ENCODE peak calls at places on chromosome 1, in five cellular contexts. One of them, this sample, is unnamed.

GRCh38 chr1:212928323-212929281 is 21.7 kb upstream of the VASH2 start:
- DNase-seq in uterus: no peak
- DNase-seq in endodermal cell: peak
- DNase-seq in heart left ventricle: no peak
- DNase-seq in astrocyte of the cerebellum: no peak
- DNase-seq in this sample: no peak

GRCh38 chr1:224151117-224151516 is 31.9 kb upstream of the DEGS1 start:
- DNase-seq in endodermal cell: no peak
- DNase-seq in heart left ventricle: no peak
- DNase-seq in uterus: no peak
- DNase-seq in astrocyte of the cerebellum: no peak
- DNase-seq in this sample: no peak

GRCh38 chr1:47594627-47595026 is 156.8 kb downstream of the FOXD2 start:
- DNase-seq in heart left ventricle: no peak
- DNase-seq in astrocyte of the cerebellum: no peak
- DNase-seq in endodermal cell: peak
- DNase-seq in uterus: no peak
- DNase-seq in this sample: no peak

GRCh38 chr1:171457412-171457811 is 27.9 kb upstream of the PRRC2C start:
- DNase-seq in endodermal cell: no peak
- DNase-seq in heart left ventricle: no peak
- DNase-seq in uterus: no peak
- DNase-seq in astrocyte of the cerebellum: no peak
- DNase-seq in this sample: peak

GRCh38 chr1:32392358-32392757 is 1.9 kb downstream of the BSDC1 start:
- DNase-seq in astrocyte of the cerebellum: no peak
- DNase-seq in uterus: no peak
- DNase-seq in heart left ventricle: no peak
- DNase-seq in endodermal cell: no peak
- DNase-seq in this sample: no peak

GRCh38 chr1:181117648-181118449 is 29.3 kb downstream of the IER5 start:
- DNase-seq in endodermal cell: peak
- DNase-seq in uterus: no peak
- DNase-seq in heart left ventricle: no peak
- DNase-seq in astrocyte of the cerebellum: no peak
- DNase-seq in this sample: no peak

GRCh38 chr1:56799605-56800398 is 19.4 kb downstream of the FYB2 start:
- DNase-seq in astrocyte of the cerebellum: no peak
- DNase-seq in heart left ventricle: no peak
- DNase-seq in uterus: no peak
- DNase-seq in endodermal cell: no peak
- DNase-seq in this sample: no peak

GRCh38 chr1:181104790-181105133 is 16.3 kb downstream of the IER5 start:
- DNase-seq in uterus: peak
- DNase-seq in heart left ventricle: peak
- DNase-seq in endodermal cell: peak
- DNase-seq in astrocyte of the cerebellum: no peak
- DNase-seq in this sample: no peak

GRCh38 chr1:26158271-26159112 is at the start of gene FAM110D:
- DNase-seq in endodermal cell: peak
- DNase-seq in heart left ventricle: no peak
- DNase-seq in uterus: peak
- DNase-seq in astrocyte of the cerebellum: no peak
- DNase-seq in this sample: no peak
- H3K4me3 ChIP-seq in endodermal cell: peak
- H3K4me3 ChIP-seq in heart left ventricle: peak
- H3K4me3 ChIP-seq in uterus: peak
- H3K4me3 ChIP-seq in astrocyte of the cerebellum: no peak
- H3K4me3 ChIP-seq in this sample: no peak

GRCh38 chr1:201791051-201791774 is 37.7 kb upstream of the IPO9 start:
- DNase-seq in endodermal cell: no peak
- DNase-seq in heart left ventricle: no peak
- DNase-seq in astrocyte of the cerebellum: no peak
- DNase-seq in uterus: no peak
- DNase-seq in this sample: no peak

GRCh38 chr1:201792534-201793305 is 36.2 kb upstream of the IPO9 start:
- DNase-seq in endodermal cell: peak
- DNase-seq in astrocyte of the cerebellum: peak
- DNase-seq in uterus: peak
- DNase-seq in heart left ventricle: no peak
- DNase-seq in this sample: peak

GRCh38 chr1:201791775-201792166 is 37.2 kb upstream of the IPO9 start:
- DNase-seq in astrocyte of the cerebellum: peak
- DNase-seq in heart left ventricle: peak
- DNase-seq in endodermal cell: no peak
- DNase-seq in uterus: peak
- DNase-seq in this sample: no peak

GRCh38 chr1:201793306-201793925 is 35.5 kb upstream of the IPO9 start:
- DNase-seq in endodermal cell: no peak
- DNase-seq in uterus: no peak
- DNase-seq in astrocyte of the cerebellum: no peak
- DNase-seq in heart left ventricle: no peak
- DNase-seq in this sample: no peak

GRCh38 chr1:201795066-201795465 is 33.9 kb upstream of the IPO9 start:
- DNase-seq in uterus: no peak
- DNase-seq in endodermal cell: no peak
- DNase-seq in heart left ventricle: no peak
- DNase-seq in astrocyte of the cerebellum: no peak
- DNase-seq in this sample: no peak
- TF ChIP-seq CTCF in uterus: peak
- TF ChIP-seq CTCF in endodermal cell: peak
- TF ChIP-seq CTCF in heart left ventricle: no peak
- TF ChIP-seq CTCF in astrocyte of the cerebellum: peak
- TF ChIP-seq CTCF in this sample: peak

DNA sequence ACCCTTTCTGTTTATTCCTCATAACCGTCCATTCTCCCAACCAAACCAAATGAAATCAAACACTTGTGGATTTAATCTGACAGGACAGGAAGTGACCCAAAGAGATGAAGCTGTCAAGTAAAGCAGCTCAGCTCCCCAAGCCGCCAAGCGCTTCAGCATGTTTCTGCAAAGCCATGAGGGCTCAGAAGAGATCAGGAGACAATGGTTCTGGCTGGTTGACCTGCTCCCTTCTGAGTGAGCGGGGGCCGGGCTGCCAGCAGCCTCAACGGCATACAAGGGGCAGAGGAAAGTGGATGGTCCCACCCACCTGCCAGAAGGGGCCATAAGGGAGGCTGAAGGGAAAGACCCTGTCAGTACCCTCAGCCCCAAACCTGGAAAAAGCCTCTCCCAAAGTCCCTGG is 45.3 kb downstream of the SLC45A1 start:
- DNase-seq in uterus: peak
- DNase-seq in astrocyte of the cerebellum: no peak
- DNase-seq in heart left ventricle: peak
- DNase-seq in endodermal cell: no peak
- DNase-seq in this sample: no peak
- H3K4me3 ChIP-seq in uterus: no peak
- H3K4me3 ChIP-seq in astrocyte of the cerebellum: no peak
- H3K4me3 ChIP-seq in heart left ventricle: no peak
- H3K4me3 ChIP-seq in endodermal cell: no peak
- H3K4me3 ChIP-seq in this sample: no peak

GRCh38 chr1:70436617-70437236 is 25.7 kb downstream of the CTH start:
- DNase-seq in astrocyte of the cerebellum: peak
- DNase-seq in endodermal cell: no peak
- DNase-seq in uterus: peak
- DNase-seq in heart left ventricle: no peak
- DNase-seq in this sample: no peak
- TF ChIP-seq CTCF in astrocyte of the cerebellum: peak
- TF ChIP-seq CTCF in endodermal cell: peak
- TF ChIP-seq CTCF in uterus: peak
- TF ChIP-seq CTCF in heart left ventricle: no peak
- TF ChIP-seq CTCF in this sample: peak

GRCh38 chr1:161197560-161198205 is 1.2 kb downstream of the ADAMTS4 start:
- DNase-seq in heart left ventricle: peak
- DNase-seq in uterus: no peak
- DNase-seq in astrocyte of the cerebellum: no peak
- DNase-seq in endodermal cell: no peak
- DNase-seq in this sample: no peak

GRCh38 chr1:161196521-161197451 is 2.1 kb downstream of the ADAMTS4 start:
- DNase-seq in heart left ventricle: peak
- DNase-seq in endodermal cell: peak
- DNase-seq in astrocyte of the cerebellum: no peak
- DNase-seq in uterus: peak
- DNase-seq in this sample: no peak

GRCh38 chr1:161195171-161195570 is 3.7 kb downstream of the ADAMTS4 start:
- DNase-seq in astrocyte of the cerebellum: no peak
- DNase-seq in endodermal cell: no peak
- DNase-seq in heart left ventricle: no peak
- DNase-seq in uterus: no peak
- DNase-seq in this sample: no peak

GRCh38 chr1:161198206-161198876 is 513 bp downstream of the ADAMTS4 start:
- DNase-seq in endodermal cell: peak
- DNase-seq in heart left ventricle: peak
- DNase-seq in uterus: peak
- DNase-seq in astrocyte of the cerebellum: no peak
- DNase-seq in this sample: no peak

DNA sequence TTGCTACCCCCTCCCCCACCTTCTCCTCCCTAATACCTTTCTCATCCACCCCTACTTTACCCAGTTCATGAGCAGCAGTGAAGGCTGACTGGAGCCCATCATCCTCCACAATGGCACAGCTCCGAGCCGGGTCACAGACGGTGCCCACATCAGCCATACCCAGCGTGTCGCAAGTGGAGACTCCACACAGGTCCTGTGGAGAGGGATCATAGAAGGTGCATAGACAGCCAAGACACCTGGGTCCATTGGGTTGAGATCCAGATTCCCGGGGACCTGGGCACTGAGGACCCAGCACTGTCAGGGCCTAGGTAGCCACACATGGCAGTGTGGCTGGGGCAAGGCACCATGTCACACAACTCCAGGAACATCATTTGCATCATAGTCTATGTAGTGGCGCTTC is 2.7 kb downstream of the ADAMTS4 start:
- DNase-seq in heart left ventricle: no peak
- DNase-seq in astrocyte of the cerebellum: no peak
- DNase-seq in uterus: no peak
- DNase-seq in endodermal cell: no peak
- DNase-seq in this sample: no peak
- H3K4me3 ChIP-seq in heart left ventricle: peak
- H3K4me3 ChIP-seq in astrocyte of the cerebellum: no peak
- H3K4me3 ChIP-seq in uterus: no peak
- H3K4me3 ChIP-seq in endodermal cell: no peak
- H3K4me3 ChIP-seq in this sample: no peak

DNA sequence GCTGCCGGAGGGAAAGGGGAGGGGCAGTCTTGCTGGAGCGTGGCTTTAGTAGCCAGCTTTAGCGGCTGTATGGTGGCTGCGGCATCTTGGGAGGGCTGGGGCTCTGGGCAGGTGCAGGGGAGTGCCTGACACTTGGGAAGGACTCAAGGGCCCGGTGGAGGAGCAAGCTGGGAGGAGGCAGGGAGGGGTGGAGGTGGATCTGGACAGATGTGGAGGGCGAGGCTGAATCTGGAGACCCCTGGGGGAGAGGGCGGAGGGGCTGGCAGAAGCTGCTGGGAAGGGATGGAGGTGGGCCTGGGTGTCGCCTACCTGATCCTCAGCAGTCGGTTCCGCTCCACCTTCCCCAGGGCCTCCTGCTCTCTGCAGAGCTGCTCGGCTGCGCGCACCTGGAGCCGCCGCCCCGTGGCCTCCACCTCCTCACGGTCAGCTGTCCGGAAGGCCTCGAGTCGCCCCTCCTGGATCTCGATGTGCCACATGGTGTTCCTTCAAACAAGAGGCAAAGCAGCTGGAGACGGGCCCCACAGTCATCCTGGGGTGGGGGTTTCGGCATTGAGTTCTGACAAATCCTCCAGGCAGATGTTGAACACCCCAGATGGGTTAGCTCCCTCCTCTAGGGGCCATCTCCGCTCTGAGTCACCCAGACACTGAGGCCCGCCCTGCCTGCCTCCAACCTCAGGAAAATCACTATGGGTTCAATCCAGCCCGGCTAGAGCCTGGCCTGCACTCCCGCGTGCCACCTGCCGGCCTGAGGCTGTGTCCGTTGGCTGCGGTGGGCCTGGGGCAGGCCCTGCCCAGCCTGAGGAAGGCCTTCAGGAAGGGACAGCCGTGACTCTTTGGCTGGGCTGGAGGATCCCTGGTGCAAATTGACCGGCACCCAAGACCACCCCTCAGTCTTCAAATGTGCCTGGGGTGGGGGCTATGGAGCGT is 29.6 kb downstream of the CFAP74 start:
- DNase-seq in endodermal cell: peak
- DNase-seq in astrocyte of the cerebellum: no peak
- DNase-seq in uterus: no peak
- DNase-seq in heart left ventricle: no peak
- DNase-seq in this sample: no peak
- TF ChIP-seq CTCF in endodermal cell: no peak
- TF ChIP-seq CTCF in astrocyte of the cerebellum: no peak
- TF ChIP-seq CTCF in uterus: no peak
- TF ChIP-seq CTCF in heart left ventricle: no peak
- TF ChIP-seq CTCF in this sample: no peak

DNA sequence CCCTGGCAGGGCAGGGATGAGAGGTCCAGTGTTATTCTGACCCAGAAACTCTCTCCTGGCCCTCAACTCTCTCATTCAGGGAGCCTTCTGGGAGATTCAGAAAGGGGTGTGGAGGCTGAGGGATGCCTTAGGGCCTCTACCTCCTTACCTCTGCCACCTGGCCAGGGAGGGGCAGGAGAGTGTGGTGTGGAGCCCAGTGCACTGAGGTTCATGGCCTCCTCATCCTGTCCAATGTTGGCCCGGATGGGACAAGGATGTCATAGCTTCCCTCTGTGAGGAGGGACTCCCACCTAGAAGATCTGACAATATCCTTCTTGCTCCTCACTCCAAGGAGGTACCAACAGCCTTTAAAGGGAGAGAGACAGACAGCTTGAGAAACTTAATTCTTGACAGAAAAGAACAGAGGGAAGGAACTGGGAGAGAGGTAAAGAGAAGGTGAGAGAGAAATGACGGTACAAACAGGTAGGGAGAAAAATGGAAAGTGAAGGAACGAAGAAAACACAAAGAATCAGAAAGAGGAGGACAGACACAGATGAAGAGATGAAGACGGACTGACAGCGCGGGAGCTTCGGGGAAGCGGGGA is 783 bp downstream of the BEND5 start:
- DNase-seq in astrocyte of the cerebellum: no peak
- DNase-seq in endodermal cell: peak
- DNase-seq in heart left ventricle: no peak
- DNase-seq in uterus: no peak
- DNase-seq in this sample: no peak
- H3K4me3 ChIP-seq in astrocyte of the cerebellum: peak
- H3K4me3 ChIP-seq in endodermal cell: peak
- H3K4me3 ChIP-seq in heart left ventricle: peak
- H3K4me3 ChIP-seq in uterus: peak
- H3K4me3 ChIP-seq in this sample: peak

GRCh38 chr1:196609114-196609737 is 986 bp upstream of the KCNT2 start:
- DNase-seq in heart left ventricle: no peak
- DNase-seq in astrocyte of the cerebellum: peak
- DNase-seq in uterus: no peak
- DNase-seq in endodermal cell: peak
- DNase-seq in this sample: peak
- TF ChIP-seq CTCF in heart left ventricle: no peak
- TF ChIP-seq CTCF in astrocyte of the cerebellum: no peak
- TF ChIP-seq CTCF in uterus: no peak
- TF ChIP-seq CTCF in endodermal cell: peak
- TF ChIP-seq CTCF in this sample: peak